ENCODE peak calls at places on chromosomes 7 and 10, in six cellular contexts. U is cardiac muscle cell, S is Peyer's patch, P is MCF 10A, Q is AG09319, N is esophagus squamous epithelium. W is an unnamed sample.

GRCh38 chr10:108736111-108736510 is 1187.2 kb downstream of the XPNPEP1 start:
- DNase-seq in S (no peak), U (no peak), P (no peak), Q (no peak), N (no peak), W (no peak)

GRCh38 chr7:129363-130221 is 62.8 kb upstream of the FAM20C start:
- DNase-seq in Q (peak), N (no peak), S (no peak), U (peak), P (no peak), W (no peak)

GRCh38 chr7:98569606-98570337 is 47.3 kb upstream of the NPTX2 start:
- DNase-seq in Q (no peak), P (peak), S (no peak), U (no peak), N (no peak), W (no peak)

GRCh38 chr7:128963327-128963757 is 25.6 kb downstream of the IRF5 start:
- DNase-seq in P (no peak), U (no peak), Q (no peak), N (no peak), S (peak), W (no peak)

GRCh38 chr7:82740246-82740848 is 296.8 kb upstream of the CACNA2D1 start:
- DNase-seq in S (no peak), P (peak), U (peak), N (no peak), Q (peak), W (no peak)

GRCh38 chr7:128309124-128309523 is 34.6 kb downstream of the RBM28 start:
- DNase-seq in S (no peak), P (no peak), N (no peak), U (no peak), Q (no peak), W (no peak)

GRCh38 chr7:157096286-157097055 is 42.3 kb upstream of the UBE3C start:
- DNase-seq in U (no peak), Q (no peak), S (no peak), P (no peak), N (no peak), W (no peak)

GRCh38 chr10:126841341-126841902 is 63.8 kb upstream of the DOCK1 start:
- DNase-seq in Q (no peak), N (no peak), P (no peak), S (no peak), U (no peak), W (no peak)

GRCh38 chr7:110889363-110889762 is 201.6 kb upstream of the LRRN3 start:
- DNase-seq in N (no peak), P (no peak), U (no peak), S (no peak), Q (no peak), W (no peak)

GRCh38 chr10:58693919-58694318 is 181.2 kb downstream of the BICC1 start:
- DNase-seq in N (no peak), P (no peak), U (no peak), Q (no peak), S (no peak), W (no peak)

GRCh38 chr7:90850516-90850915 is 254.4 kb downstream of the CDK14 start:
- DNase-seq in P (no peak), N (no peak), U (no peak), S (no peak), Q (no peak), W (no peak)

GRCh38 chr7:23333671-23334246 is 34.6 kb downstream of the MALSU1 start:
- DNase-seq in S (no peak), N (no peak), U (peak), Q (peak), P (peak), W (no peak)

GRCh38 chr10:132511692-132512442 is 25.7 kb upstream of the INPP5A start:
- DNase-seq in N (no peak), P (no peak), U (peak), Q (no peak), S (no peak), W (peak)

DNA sequence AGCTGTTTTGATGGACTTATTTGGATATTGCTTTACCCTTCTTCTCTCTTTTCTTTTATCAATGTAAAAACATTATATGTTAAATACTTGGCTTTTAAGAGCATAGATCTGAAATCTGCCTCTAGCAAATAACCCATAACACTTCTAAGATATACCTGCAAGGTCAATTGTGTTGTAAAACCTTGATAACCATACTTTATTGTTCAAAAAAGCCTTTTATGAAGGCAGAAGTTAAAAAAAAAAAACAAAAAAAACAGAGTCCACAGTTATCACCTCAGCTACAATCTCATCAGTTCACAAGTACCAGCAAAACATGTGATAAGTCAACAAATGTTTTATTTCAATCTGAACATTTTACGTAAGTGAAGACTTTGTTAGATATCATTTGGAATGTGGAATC is 52.0 kb downstream of the CFTR start:
- DNase-seq in S (no peak), N (no peak), Q (no peak), P (no peak), U (no peak), W (no peak)
- TF ChIP-seq CTCF in S (no peak), N (no peak), Q (no peak), P (no peak), U (no peak), W (no peak)

GRCh38 chr10:98748298-98748697 is 301.6 kb upstream of the HPS1 start:
- DNase-seq in Q (no peak), U (peak), S (no peak), N (no peak), P (peak), W (no peak)

GRCh38 chr10:98745645-98746044 is 298.9 kb upstream of the HPS1 start:
- DNase-seq in U (no peak), Q (no peak), P (no peak), N (no peak), S (no peak), W (no peak)
- TF ChIP-seq CTCF in U (no peak), Q (no peak), P (no peak), N (no peak), S (no peak), W (no peak)

DNA sequence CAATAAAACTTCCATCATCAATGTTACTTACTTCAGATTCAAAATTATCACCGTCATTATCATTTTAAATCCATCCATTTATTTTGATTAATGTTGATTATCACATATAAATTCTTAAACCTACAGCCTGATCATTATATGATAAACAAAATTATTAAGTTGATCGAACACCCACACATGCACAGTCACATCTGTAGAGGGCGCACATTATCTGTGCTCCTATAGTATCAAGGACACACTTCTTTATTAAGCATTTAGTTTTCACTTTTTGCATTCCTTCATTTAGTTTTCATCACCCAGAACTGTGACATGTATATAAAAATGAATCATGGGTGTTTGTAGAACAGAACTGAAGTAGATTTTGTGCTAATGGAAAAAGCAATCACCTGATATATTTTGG is 26.2 kb upstream of the ZNF716 start:
- DNase-seq in P (no peak), Q (no peak), N (no peak), U (no peak), S (no peak), W (no peak)
- TF ChIP-seq CTCF in P (no peak), Q (no peak), N (no peak), U (no peak), S (no peak), W (no peak)

GRCh38 chr10:78972947-78973900 is 95.5 kb upstream of the ZMIZ1 start:
- DNase-seq in U (peak), N (no peak), S (peak), Q (peak), P (peak), W (peak)

GRCh38 chr10:78969719-78970118 is 99.0 kb upstream of the ZMIZ1 start:
- DNase-seq in P (no peak), U (no peak), N (no peak), S (no peak), Q (no peak), W (no peak)

GRCh38 chr10:78972160-78972946 is 96.4 kb upstream of the ZMIZ1 start:
- DNase-seq in U (peak), Q (peak), N (no peak), P (peak), S (peak), W (peak)

GRCh38 chr10:78970261-78970660 is 98.5 kb upstream of the ZMIZ1 start:
- DNase-seq in U (no peak), P (no peak), N (no peak), S (no peak), Q (no peak), W (no peak)

GRCh38 chr10:78971094-78971682 is 97.6 kb upstream of the ZMIZ1 start:
- DNase-seq in U (no peak), S (no peak), N (no peak), Q (no peak), P (no peak), W (no peak)
- TF ChIP-seq CTCF in U (peak), S (no peak), N (no peak), Q (no peak), P (no peak), W (no peak)

DNA sequence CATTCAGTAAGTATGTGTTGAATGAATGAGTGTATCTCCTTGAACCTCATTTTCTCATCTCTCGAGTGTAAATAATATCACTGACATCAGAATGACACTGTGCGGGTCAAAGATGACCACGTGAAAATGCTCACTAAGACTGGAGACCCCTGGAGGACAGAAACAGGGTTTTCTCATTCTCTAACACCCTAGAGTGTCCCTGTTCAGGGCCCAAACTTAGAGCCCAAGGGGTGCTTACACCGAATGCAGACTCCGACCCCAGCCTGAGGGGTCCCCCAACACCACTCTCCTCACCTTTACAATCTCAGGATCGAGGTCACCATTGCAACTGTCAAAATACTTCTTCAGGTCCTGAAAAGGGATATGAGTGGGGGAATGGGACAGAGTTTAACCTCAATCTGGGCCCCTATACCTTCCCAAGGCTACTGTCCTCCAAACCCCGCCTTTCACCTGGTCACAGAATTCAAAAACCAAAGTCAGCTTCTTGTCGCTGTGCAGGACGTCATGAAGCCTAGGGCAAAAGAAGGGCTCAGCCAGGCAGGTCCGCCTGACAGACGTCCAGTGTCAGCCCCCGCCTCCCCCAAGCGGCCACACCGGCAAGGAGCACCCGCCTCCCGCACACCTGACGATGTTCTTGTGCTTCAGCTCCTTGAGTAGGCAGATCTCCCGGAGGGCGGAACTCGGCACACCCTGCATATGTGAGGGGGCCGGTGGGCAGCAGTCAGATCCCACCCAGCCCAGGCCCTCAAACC is 1.2 kb downstream of the CDK5 start:
- DNase-seq in Q (no peak), P (no peak), U (no peak), N (no peak), S (no peak), W (no peak)
- TF ChIP-seq CTCF in Q (no peak), P (no peak), U (no peak), N (peak), S (no peak), W (no peak)

GRCh38 chr10:17178006-17178405 is 23.5 kb downstream of the TRDMT1 start:
- DNase-seq in N (no peak), Q (no peak), U (no peak), P (no peak), S (no peak), W (no peak)
- TF ChIP-seq CTCF in N (no peak), Q (no peak), U (no peak), P (no peak), S (peak), W (no peak)

GRCh38 chr10:69968830-69969229 is 83.8 kb upstream of the MACROH2A2 start:
- DNase-seq in P (peak), N (no peak), U (no peak), Q (peak), S (no peak), W (no peak)
- TF ChIP-seq CTCF in P (no peak), N (peak), U (no peak), Q (peak), S (no peak), W (no peak)